ENCODE peak calls at places on chromosome 1, in eight cellular contexts. O is stimulated activated CD4-positive, alpha-beta T cell treated with anti-CD3 and anti-CD28 coated beads, Interleukin-2, amount 100 ng/mL, for 48 hours; A is NCI-H1694 treated with DMSO at 0.1 percent for 48 hours; Y is RKO; J is left cardiac atrium; C is HTR-8/SVneo; B is mucosa of descending colon; W is activated naive CD4-positive, alpha-beta T cell. K is an unnamed sample.

GRCh38 chr1:113615425-113615824 is 143.9 kb downstream of the PHTF1 start:
- DNase-seq in C (no peak), A (no peak), B (no peak), O (no peak), Y (peak; percentile 28), J (no peak), W (no peak), K (no peak)

GRCh38 chr1:228664399-228664914 is 70.8 kb upstream of the RHOU start:
- DNase-seq in W (peak; percentile 60), A (peak; percentile 78), B (no peak), Y (peak; percentile 63), J (peak; percentile 74), C (peak; percentile 67), O (peak; percentile 79), K (peak; percentile 92)

GRCh38 chr1:81030441-81030840 is 770.3 kb upstream of the ADGRL2 start:
- DNase-seq in C (no peak), Y (no peak), A (no peak), O (no peak), W (no peak), J (no peak), B (no peak), K (peak; percentile 18)

GRCh38 chr1:84524590-84524989 is 18.2 kb upstream of the GNG5 start:
- DNase-seq in J (no peak), Y (no peak), O (no peak), W (no peak), B (no peak), A (no peak), C (no peak), K (no peak)

GRCh38 chr1:43938383-43938782 is 4.8 kb downstream of the ARTN start:
- DNase-seq in B (no peak), J (no peak), O (no peak), A (no peak), C (no peak), W (no peak), Y (no peak), K (no peak)

GRCh38 chr1:161907266-161907665 is 116.4 kb downstream of the OLFML2B start:
- DNase-seq in O (no peak), C (no peak), Y (no peak), J (no peak), W (no peak), B (no peak), A (no peak), K (no peak)

GRCh38 chr1:198520524-198521254 is 19.8 kb downstream of the ATP6V1G3 start:
- DNase-seq in A (no peak), W (no peak), Y (no peak), J (no peak), C (no peak), O (no peak), B (no peak), K (peak; percentile 11)

GRCh38 chr1:170536924-170537551 is 5.1 kb downstream of the GORAB start:
- DNase-seq in Y (no peak), O (no peak), B (no peak), A (no peak), J (no peak), W (no peak), C (no peak), K (no peak)

GRCh38 chr1:247228133-247228532 is 27.7 kb upstream of the VN1R5 start:
- DNase-seq in W (no peak), J (no peak), A (peak; percentile 2), Y (peak; percentile 14), B (no peak), C (no peak), O (no peak), K (no peak)

GRCh38 chr1:26945728-26946127 is 14.5 kb downstream of the KDF1 start:
- DNase-seq in C (no peak), W (no peak), B (peak; percentile 76), A (no peak), J (no peak), O (no peak), Y (no peak), K (peak; percentile 96)

GRCh38 chr1:99327357-99327756 is 63.1 kb downstream of the PLPPR4 start:
- DNase-seq in B (no peak), Y (no peak), O (no peak), A (no peak), C (no peak), W (no peak), J (no peak), K (no peak)